ENCODE peak calls at places on chromosomes 6 and 20, in four cellular contexts. M is fibroblast of villous mesenchyme, U is cardiac muscle cell, W is HFF-Myc. C is an unnamed sample.

GRCh38 chr6:96832780-96833179 is 4.5 kb downstream of the GPR63 start:
- DNase-seq in M (no peak), U (no peak), W (no peak), C (no peak)

GRCh38 chr6:128421788-128422187 is 98.6 kb downstream of the PTPRK start:
- DNase-seq in M (no peak), U (no peak), W (no peak), C (no peak)

GRCh38 chr6:42556462-42556861 is 7.4 kb upstream of the UBR2 start:
- DNase-seq in M (no peak), U (no peak), W (no peak), C (no peak)

GRCh38 chr6:26197736-26198625 is 110.8 kb downstream of the HFE start:
- DNase-seq in M (peak; percentile 52), U (peak; percentile 32), W (no peak), C (no peak)

GRCh38 chr6:134948142-134948541 is 1.8 kb downstream of the ALDH8A1 start:
- DNase-seq in M (no peak), U (no peak), W (no peak), C (no peak)

GRCh38 chr6:148968636-148969270 is 221.9 kb downstream of the UST start:
- DNase-seq in M (peak; percentile 61), U (no peak), W (no peak), C (no peak)

GRCh38 chr20:22418738-22419137 is 165.6 kb downstream of the FOXA2 start:
- DNase-seq in M (no peak), U (no peak), W (no peak), C (no peak)

GRCh38 chr6:273441-274111 is 18.7 kb upstream of the DUSP22 start:
- DNase-seq in M (peak; percentile 63), U (no peak), W (no peak), C (no peak)

GRCh38 chr6:100620085-100620484 is 155.4 kb upstream of the SIM1 start:
- DNase-seq in M (peak; percentile 85), U (no peak), W (peak; percentile 26), C (no peak)

GRCh38 chr6:152942319-152942869 is 40.4 kb downstream of the FBXO5 start:
- DNase-seq in M (no peak), U (no peak), W (no peak), C (no peak)

GRCh38 chr6:146410851-146411595 is 132.6 kb upstream of the RAB32 start:
- DNase-seq in M (no peak), U (no peak), W (no peak), C (no peak)

GRCh38 chr6:139597781-139598368 is 223.4 kb upstream of the CITED2 start:
- DNase-seq in M (peak; percentile 100), U (no peak), W (peak; percentile 88), C (no peak)

GRCh38 chr6:41222045-41222444 is 6.1 kb upstream of the TREML4 start:
- DNase-seq in M (no peak), U (no peak), W (no peak), C (no peak)

GRCh38 chr6:25781134-25781533 is 26.6 kb downstream of the SLC17A4 start:
- DNase-seq in M (no peak), U (no peak), W (no peak), C (no peak)

GRCh38 chr20:43186312-43186711 is 3.4 kb downstream of the PTPRT start:
- DNase-seq in M (no peak), U (no peak), W (no peak), C (no peak)

GRCh38 chr6:20700375-20700774 is 166.1 kb downstream of the CDKAL1 start:
- DNase-seq in M (no peak), U (no peak), W (no peak), C (no peak)

GRCh38 chr20:63554361-63555278 is 661 bp downstream of the FNDC11 start:
- DNase-seq in M (no peak), U (no peak), W (no peak), C (no peak)

GRCh38 chr6:293185-294174 is 1.2 kb downstream of the DUSP22 start:
- DNase-seq in M (peak; percentile 23), U (peak; percentile 16), W (no peak), C (peak; percentile 9)

GRCh38 chr20:25408890-25409289 is 1.4 kb downstream of the GINS1 start:
- DNase-seq in M (no peak), U (no peak), W (no peak), C (no peak)

GRCh38 chr6:82370788-82371187 is 7.2 kb downstream of the TPBG start:
- DNase-seq in M (no peak), U (no peak), W (no peak), C (no peak)

GRCh38 chr6:18506387-18507017 is 119.4 kb downstream of the RNF144B start:
- DNase-seq in M (no peak), U (no peak), W (no peak), C (no peak)

GRCh38 chr6:147538821-147539220 is 30.3 kb downstream of the SAMD5 start:
- DNase-seq in M (no peak), U (no peak), W (no peak), C (no peak)

GRCh38 chr6:26118999-26119398 is 31.8 kb downstream of the HFE start:
- DNase-seq in M (no peak), U (no peak), W (no peak), C (no peak)

GRCh38 chr20:52529856-52530255 is 338.3 kb upstream of the ZFP64 start:
- DNase-seq in M (peak; percentile 85), U (no peak), W (peak; percentile 57), C (peak; percentile 76)

GRCh38 chr6:8027965-8028651 is 36.1 kb downstream of the BLOC1S5 start:
- DNase-seq in M (no peak), U (no peak), W (no peak), C (no peak)

GRCh38 chr6:105537981-105538578 is 135.2 kb upstream of the PREP start:
- DNase-seq in M (no peak), U (no peak), W (no peak), C (no peak)

DNA sequence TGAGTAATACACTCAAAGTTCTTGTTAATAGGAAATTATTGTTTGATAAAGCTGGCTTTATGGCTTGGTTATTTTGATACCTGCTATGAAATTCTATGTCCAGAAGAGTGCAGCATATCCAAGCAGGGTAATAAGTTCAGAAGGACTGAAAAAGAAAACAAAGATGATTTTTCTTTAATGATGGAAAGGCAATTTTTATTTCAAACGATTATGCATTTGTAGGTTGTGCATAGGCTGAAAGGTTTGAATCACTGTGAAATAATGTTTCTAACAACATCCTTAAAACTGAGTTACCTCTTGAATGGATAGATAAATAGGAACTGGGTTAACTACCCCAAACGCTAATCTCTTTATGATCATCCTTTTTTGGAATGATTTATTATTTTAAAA is 1.4 kb upstream of the MAN1A1 start:
- DNase-seq in M (peak; percentile 67), U (no peak), W (no peak), C (no peak)
- TF ChIP-seq CTCF in M (peak; percentile 63), U (peak; percentile 53), W (peak; percentile 27), C (peak; percentile 60)

DNA sequence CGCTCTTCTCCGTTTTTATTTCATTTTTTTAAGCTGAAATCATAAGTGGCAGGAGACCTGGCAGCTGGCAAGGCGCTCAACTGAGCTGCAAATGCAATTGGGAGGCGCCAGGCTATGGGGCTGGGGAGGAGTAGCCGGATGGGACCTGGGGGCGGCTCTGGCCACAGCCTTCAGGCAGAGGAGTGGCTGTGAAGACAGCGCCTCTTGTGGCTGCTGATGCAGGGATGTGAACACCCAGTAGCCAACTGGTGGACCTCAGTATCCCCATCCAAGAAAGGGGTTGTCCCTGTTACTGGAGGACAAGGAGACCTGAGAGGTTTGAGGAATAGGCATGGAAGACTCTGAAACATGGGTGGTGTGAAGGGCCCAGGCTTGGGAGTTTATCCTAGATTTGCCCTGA is 12.6 kb downstream of the KCNK17 start:
- DNase-seq in M (no peak), U (no peak), W (no peak), C (no peak)
- TF ChIP-seq CTCF in M (peak; percentile 30), U (peak; percentile 34), W (peak; percentile 50), C (peak; percentile 38)

GRCh38 chr6:51559059-51559458 is 528.4 kb downstream of the PKHD1 start:
- DNase-seq in M (no peak), U (peak; percentile 4), W (no peak), C (no peak)
- TF ChIP-seq CTCF in M (no peak), U (no peak), W (no peak), C (peak; percentile 48)

GRCh38 chr6:45086685-45087084 is 241.4 kb upstream of the RUNX2 start:
- DNase-seq in M (no peak), U (no peak), W (no peak), C (no peak)
- TF ChIP-seq CTCF in M (no peak), U (no peak), W (no peak), C (peak; percentile 14)

GRCh38 chr20:21125072-21125848 is 622 bp upstream of the KIZ start:
- DNase-seq in M (peak; percentile 51), U (peak; percentile 54), W (peak; percentile 33), C (peak; percentile 29)
- TF ChIP-seq CTCF in M (peak; percentile 34), U (peak; percentile 23), W (no peak), C (peak; percentile 26)

GRCh38 chr6:44658571-44658970 is 271.1 kb downstream of the CDC5L start:
- DNase-seq in M (no peak), U (no peak), W (no peak), C (no peak)
- TF ChIP-seq CTCF in M (no peak), U (no peak), W (no peak), C (no peak)

GRCh38 chr6:143529095-143529494 is 17.6 kb upstream of the FUCA2 start:
- DNase-seq in M (no peak), U (no peak), W (no peak), C (no peak)
- TF ChIP-seq CTCF in M (no peak), U (no peak), W (no peak), C (peak; percentile 21)

GRCh38 chr6:157904999-157905398 is 76.7 kb upstream of the SYNJ2 start:
- DNase-seq in M (peak; percentile 25), U (no peak), W (no peak), C (no peak)

GRCh38 chr6:157906537-157907061 is 75.1 kb upstream of the SYNJ2 start:
- DNase-seq in M (peak; percentile 16), U (no peak), W (no peak), C (no peak)

GRCh38 chr6:157908369-157909281 is 73.0 kb upstream of the SYNJ2 start:
- DNase-seq in M (no peak), U (no peak), W (no peak), C (no peak)

GRCh38 chr6:157907651-157908050 is 74.0 kb upstream of the SYNJ2 start:
- DNase-seq in M (no peak), U (no peak), W (no peak), C (no peak)

DNA sequence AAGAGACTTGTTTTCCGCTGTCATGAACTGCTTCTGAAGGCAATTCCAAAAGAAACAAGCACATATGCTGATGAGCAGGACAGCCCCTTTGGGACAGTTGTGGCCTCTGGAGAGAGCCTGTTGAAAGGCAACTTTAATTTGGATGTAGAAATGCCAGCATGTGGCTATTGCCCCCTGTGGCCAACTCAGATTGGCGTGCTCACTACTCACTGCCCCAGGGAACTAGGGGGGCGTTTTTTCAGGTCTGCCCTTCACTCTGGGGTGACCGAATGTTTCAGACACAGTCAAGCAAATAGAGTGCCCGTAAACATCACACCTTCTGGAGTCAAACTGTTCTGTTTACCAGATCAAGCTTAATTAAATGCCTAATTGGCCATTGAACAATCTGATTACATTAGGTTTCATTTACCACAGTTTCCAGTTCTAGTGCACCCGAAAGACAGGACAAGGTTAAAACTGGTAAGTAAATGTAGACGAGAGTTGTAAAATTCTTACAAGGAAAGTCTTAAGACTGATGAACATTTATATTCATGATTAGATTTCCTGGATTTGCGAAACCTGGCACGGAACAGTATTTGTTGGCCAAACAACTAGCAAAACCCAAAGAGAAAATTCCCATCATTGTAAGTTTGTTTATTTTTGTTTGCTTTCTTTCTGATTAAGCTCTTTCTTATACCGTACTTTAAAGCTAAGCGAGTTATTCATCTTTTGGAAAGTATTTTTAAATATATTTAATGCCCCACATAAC is 75.9 kb upstream of the SYNJ2 start:
- DNase-seq in M (no peak), U (no peak), W (no peak), C (no peak)
- TF ChIP-seq CTCF in M (no peak), U (no peak), W (no peak), C (peak; percentile 13)

C was measured in epithelial cell of proximal tubule.